ENCODE peak calls at places on chromosome 18, in six cellular contexts. One of them, this sample, is unnamed.
A peak's percentile ranks its signal among the peaks of the same experiment; 100 is the strongest.

GRCh38 chr18:56286775-56287174 is 351.6 kb downstream of the TXNL1 start:
- DNase-seq in HepG2: no peak
- DNase-seq in A549: no peak
- DNase-seq in endothelial cell of umbilical vein: peak; percentile 22
- DNase-seq in K562: no peak
- DNase-seq in GM12878: no peak
- DNase-seq in this sample: no peak

GRCh38 chr18:25099838-25100393 is 252.1 kb downstream of the ZNF521 start:
- DNase-seq in HepG2: no peak
- DNase-seq in K562: no peak
- DNase-seq in A549: no peak
- DNase-seq in GM12878: no peak
- DNase-seq in endothelial cell of umbilical vein: peak; percentile 63
- DNase-seq in this sample: no peak

GRCh38 chr18:74654637-74655036 is 57.0 kb downstream of the ZNF407 start:
- DNase-seq in HepG2: no peak
- DNase-seq in K562: no peak
- DNase-seq in A549: no peak
- DNase-seq in GM12878: no peak
- DNase-seq in endothelial cell of umbilical vein: peak; percentile 33
- DNase-seq in this sample: peak; percentile 12

GRCh38 chr18:10705786-10706185 is 180.0 kb downstream of the NAPG start:
- DNase-seq in GM12878: no peak
- DNase-seq in K562: no peak
- DNase-seq in endothelial cell of umbilical vein: no peak
- DNase-seq in A549: no peak
- DNase-seq in HepG2: peak; percentile 77
- DNase-seq in this sample: no peak

GRCh38 chr18:31579375-31579774 is 12.3 kb upstream of the TTR start:
- DNase-seq in A549: no peak
- DNase-seq in GM12878: no peak
- DNase-seq in HepG2: no peak
- DNase-seq in endothelial cell of umbilical vein: no peak
- DNase-seq in K562: no peak
- DNase-seq in this sample: no peak

GRCh38 chr18:57931038-57931437 is 113.0 kb upstream of the NEDD4L start:
- DNase-seq in K562: no peak
- DNase-seq in HepG2: no peak
- DNase-seq in endothelial cell of umbilical vein: no peak
- DNase-seq in GM12878: no peak
- DNase-seq in A549: no peak
- DNase-seq in this sample: no peak

GRCh38 chr18:23526516-23527063 is 23.3 kb downstream of the RMC1 start:
- DNase-seq in HepG2: no peak
- DNase-seq in K562: no peak
- DNase-seq in A549: no peak
- DNase-seq in GM12878: no peak
- DNase-seq in endothelial cell of umbilical vein: no peak
- DNase-seq in this sample: no peak

GRCh38 chr18:77014538-77014937 is 118.0 kb downstream of the MBP start:
- DNase-seq in K562: no peak
- DNase-seq in HepG2: no peak
- DNase-seq in endothelial cell of umbilical vein: no peak
- DNase-seq in GM12878: no peak
- DNase-seq in A549: no peak
- DNase-seq in this sample: no peak

GRCh38 chr18:48835745-48836191 is 115.0 kb downstream of the SMAD7 start:
- DNase-seq in HepG2: no peak
- DNase-seq in K562: no peak
- DNase-seq in A549: no peak
- DNase-seq in endothelial cell of umbilical vein: no peak
- DNase-seq in GM12878: no peak
- DNase-seq in this sample: no peak

GRCh38 chr18:63180971-63181376 is 138.6 kb downstream of the BCL2 start:
- DNase-seq in HepG2: no peak
- DNase-seq in GM12878: peak; percentile 94
- DNase-seq in K562: no peak
- DNase-seq in A549: no peak
- DNase-seq in endothelial cell of umbilical vein: no peak
- DNase-seq in this sample: no peak

GRCh38 chr18:57727952-57728807 is 74.9 kb downstream of the ATP8B1 start:
- DNase-seq in A549: no peak
- DNase-seq in GM12878: no peak
- DNase-seq in endothelial cell of umbilical vein: peak; percentile 96
- DNase-seq in K562: no peak
- DNase-seq in HepG2: no peak
- DNase-seq in this sample: peak; percentile 8

GRCh38 chr18:26956894-26957293 is 91.4 kb upstream of the AQP4 start:
- DNase-seq in K562: no peak
- DNase-seq in endothelial cell of umbilical vein: no peak
- DNase-seq in GM12878: no peak
- DNase-seq in A549: no peak
- DNase-seq in HepG2: no peak
- DNase-seq in this sample: no peak

GRCh38 chr18:31741096-31741735 is 19.5 kb downstream of the SLC25A52 start:
- DNase-seq in GM12878: peak; percentile 16
- DNase-seq in K562: peak; percentile 32
- DNase-seq in A549: no peak
- DNase-seq in endothelial cell of umbilical vein: peak; percentile 44
- DNase-seq in HepG2: peak; percentile 41
- DNase-seq in this sample: peak; percentile 63

GRCh38 chr18:11072632-11073031 is 76.7 kb downstream of the PIEZO2 start:
- DNase-seq in HepG2: no peak
- DNase-seq in GM12878: no peak
- DNase-seq in A549: no peak
- DNase-seq in K562: no peak
- DNase-seq in endothelial cell of umbilical vein: no peak
- DNase-seq in this sample: no peak

GRCh38 chr18:2882201-2882600 is 35.4 kb downstream of the EMILIN2 start:
- DNase-seq in K562: no peak
- DNase-seq in endothelial cell of umbilical vein: no peak
- DNase-seq in GM12878: no peak
- DNase-seq in A549: no peak
- DNase-seq in HepG2: no peak
- DNase-seq in this sample: no peak

GRCh38 chr18:57446322-57446721 is 11.1 kb downstream of the ONECUT2 start:
- DNase-seq in GM12878: no peak
- DNase-seq in HepG2: peak; percentile 31
- DNase-seq in A549: peak; percentile 49
- DNase-seq in endothelial cell of umbilical vein: no peak
- DNase-seq in K562: peak; percentile 22
- DNase-seq in this sample: peak; percentile 38

GRCh38 chr18:61797691-61798590 is 94.9 kb downstream of the RNF152 start:
- DNase-seq in K562: no peak
- DNase-seq in GM12878: no peak
- DNase-seq in HepG2: no peak
- DNase-seq in endothelial cell of umbilical vein: no peak
- DNase-seq in A549: no peak
- DNase-seq in this sample: no peak

GRCh38 chr18:63505566-63506335 is 29.0 kb downstream of the SERPINB5 start:
- DNase-seq in A549: peak; percentile 44
- DNase-seq in HepG2: peak; percentile 13
- DNase-seq in GM12878: no peak
- DNase-seq in K562: peak; percentile 43
- DNase-seq in endothelial cell of umbilical vein: peak; percentile 32
- DNase-seq in this sample: peak; percentile 53

GRCh38 chr18:68053290-68053689 is 536.8 kb upstream of the DSEL start:
- DNase-seq in GM12878: no peak
- DNase-seq in K562: no peak
- DNase-seq in endothelial cell of umbilical vein: no peak
- DNase-seq in HepG2: no peak
- DNase-seq in A549: no peak
- DNase-seq in this sample: no peak

GRCh38 chr18:68060871-68061270 is 544.4 kb upstream of the DSEL start:
- DNase-seq in endothelial cell of umbilical vein: no peak
- DNase-seq in HepG2: no peak
- DNase-seq in A549: no peak
- DNase-seq in GM12878: no peak
- DNase-seq in K562: no peak
- DNase-seq in this sample: no peak

GRCh38 chr18:68054669-68055068 is 538.1 kb upstream of the DSEL start:
- DNase-seq in K562: no peak
- DNase-seq in HepG2: no peak
- DNase-seq in GM12878: no peak
- DNase-seq in endothelial cell of umbilical vein: no peak
- DNase-seq in A549: no peak
- DNase-seq in this sample: no peak

GRCh38 chr18:68056936-68057335 is 540.4 kb upstream of the DSEL start:
- DNase-seq in HepG2: no peak
- DNase-seq in A549: no peak
- DNase-seq in K562: no peak
- DNase-seq in endothelial cell of umbilical vein: no peak
- DNase-seq in GM12878: no peak
- DNase-seq in this sample: no peak
- TF ChIP-seq MAX in HepG2: no peak
- TF ChIP-seq MAX in A549: no peak
- TF ChIP-seq MAX in K562: no peak
- TF ChIP-seq MAX in endothelial cell of umbilical vein: no peak
- TF ChIP-seq MAX in GM12878: no peak
- TF ChIP-seq MAX in this sample: no peak

GRCh38 chr18:58997811-58998337 is 133.2 kb downstream of the ZNF532 start:
- DNase-seq in HepG2: no peak
- DNase-seq in endothelial cell of umbilical vein: peak; percentile 73
- DNase-seq in GM12878: no peak
- DNase-seq in K562: no peak
- DNase-seq in A549: no peak
- DNase-seq in this sample: no peak

GRCh38 chr18:58998421-58999203 is 133.9 kb downstream of the ZNF532 start:
- DNase-seq in HepG2: no peak
- DNase-seq in A549: no peak
- DNase-seq in endothelial cell of umbilical vein: no peak
- DNase-seq in K562: no peak
- DNase-seq in GM12878: no peak
- DNase-seq in this sample: peak; percentile 29

GRCh38 chr18:58995663-58996062 is 131.0 kb downstream of the ZNF532 start:
- DNase-seq in endothelial cell of umbilical vein: no peak
- DNase-seq in HepG2: no peak
- DNase-seq in K562: no peak
- DNase-seq in A549: no peak
- DNase-seq in GM12878: no peak
- DNase-seq in this sample: no peak

GRCh38 chr18:58993260-58993659 is 128.6 kb downstream of the ZNF532 start:
- DNase-seq in endothelial cell of umbilical vein: peak; percentile 92
- DNase-seq in K562: no peak
- DNase-seq in A549: peak; percentile 49
- DNase-seq in GM12878: no peak
- DNase-seq in HepG2: no peak
- DNase-seq in this sample: no peak

DNA sequence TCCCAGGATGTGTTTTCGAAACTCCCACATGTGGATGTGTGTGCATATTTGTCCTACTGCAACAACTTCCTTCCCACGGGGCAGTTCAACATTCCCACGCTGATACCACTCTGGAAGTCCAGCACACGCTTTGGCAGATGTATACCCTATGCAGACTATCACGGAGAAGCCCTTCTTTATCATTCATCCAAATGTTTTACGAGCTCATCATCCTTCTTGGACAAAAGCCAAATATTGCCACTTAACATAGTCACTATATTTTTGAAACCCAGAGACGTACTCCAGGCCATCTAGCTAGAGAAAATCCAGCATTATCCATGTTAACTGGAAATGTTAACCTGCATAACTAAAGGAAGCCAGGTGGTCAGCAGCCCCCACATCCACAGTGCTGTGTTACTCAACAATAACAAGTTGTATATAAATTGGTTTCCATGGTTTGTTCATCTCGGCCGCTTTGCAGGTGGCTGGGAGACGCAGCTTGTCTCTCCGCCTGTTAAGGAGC is 131.5 kb downstream of the ZNF532 start:
- DNase-seq in A549: no peak
- DNase-seq in GM12878: no peak
- DNase-seq in endothelial cell of umbilical vein: peak; percentile 97
- DNase-seq in K562: no peak
- DNase-seq in HepG2: no peak
- DNase-seq in this sample: no peak
- TF ChIP-seq MYC in A549: no peak
- TF ChIP-seq MYC in GM12878: no peak
- TF ChIP-seq MYC in endothelial cell of umbilical vein: no peak
- TF ChIP-seq MYC in K562: no peak
- TF ChIP-seq MYC in HepG2: no peak
- TF ChIP-seq MYC in this sample: no peak

DNA sequence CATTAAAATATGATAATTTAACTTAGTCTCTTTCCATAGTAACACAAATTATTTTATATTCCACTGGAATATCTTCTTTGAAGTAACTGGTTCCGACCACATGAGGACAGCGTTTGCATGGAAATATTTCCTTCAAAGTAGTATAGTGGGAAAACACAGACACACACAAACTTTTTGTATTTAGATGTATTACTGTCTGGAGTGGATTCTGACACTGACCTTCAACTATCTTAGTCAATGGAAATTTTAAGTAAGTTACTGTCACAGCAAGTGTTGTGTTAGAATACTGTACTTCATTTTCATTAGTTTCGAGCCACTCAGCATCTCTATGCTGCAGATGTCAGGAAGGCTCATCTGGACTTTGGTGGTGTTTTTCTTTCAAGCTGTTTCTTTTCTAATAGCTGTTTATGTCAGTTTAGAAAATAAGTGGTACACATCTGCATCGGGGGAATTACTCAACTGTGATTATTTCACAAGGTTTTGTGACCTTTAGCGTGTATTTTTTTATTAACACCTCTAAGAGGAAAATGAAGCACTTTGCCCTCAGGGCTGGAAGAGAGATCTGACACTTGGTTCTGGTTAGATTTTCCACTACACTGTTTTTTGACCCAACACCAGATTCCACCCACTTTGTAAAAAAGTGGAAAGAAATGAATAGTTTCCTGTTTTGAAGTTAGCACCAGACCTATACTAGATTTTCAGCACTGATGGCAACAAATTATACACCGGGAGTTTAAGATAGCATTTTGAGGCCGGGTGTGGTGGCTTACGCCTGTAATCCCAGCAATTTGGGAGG is 18.9 kb upstream of the THOC1 start:
- DNase-seq in A549: no peak
- DNase-seq in endothelial cell of umbilical vein: peak; percentile 67
- DNase-seq in GM12878: no peak
- DNase-seq in K562: no peak
- DNase-seq in HepG2: peak; percentile 20
- DNase-seq in this sample: peak; percentile 33
- TF ChIP-seq POLR2A in A549: no peak
- TF ChIP-seq POLR2A in endothelial cell of umbilical vein: no peak
- TF ChIP-seq POLR2A in GM12878: no peak
- TF ChIP-seq POLR2A in K562: no peak
- TF ChIP-seq POLR2A in HepG2: no peak
- TF ChIP-seq POLR2A in this sample: no peak

DNA sequence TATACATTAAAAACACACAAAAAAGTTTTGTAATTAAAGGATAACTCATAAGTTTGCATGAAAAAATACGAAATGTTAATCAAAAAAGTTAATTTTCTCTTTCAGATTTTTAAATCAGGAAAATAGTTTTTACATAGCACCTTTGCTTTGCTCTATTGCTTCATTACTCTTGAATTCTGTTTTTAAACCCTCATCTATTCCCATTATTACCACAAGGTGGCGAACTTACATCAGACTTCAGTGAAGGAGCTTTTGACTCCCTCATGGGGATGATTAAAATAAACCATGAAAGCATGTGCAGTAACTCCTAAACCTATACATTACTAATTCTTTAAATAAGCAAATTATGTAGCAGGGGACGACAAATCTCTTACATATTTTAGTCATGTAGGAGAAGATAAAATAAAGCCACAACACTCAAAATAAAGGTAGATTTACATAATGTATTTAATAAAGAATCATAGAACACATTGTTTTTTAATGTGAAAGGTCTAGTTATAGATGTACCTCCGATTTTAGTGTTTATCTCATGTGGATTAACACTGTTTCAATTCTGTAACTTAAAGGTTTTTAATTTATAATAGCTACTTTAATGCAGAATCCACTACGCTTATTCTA is 105.2 kb downstream of the NETO1 start:
- DNase-seq in A549: peak; percentile 6
- DNase-seq in endothelial cell of umbilical vein: peak; percentile 36
- DNase-seq in K562: peak; percentile 23
- DNase-seq in GM12878: peak; percentile 12
- DNase-seq in HepG2: peak; percentile 62
- DNase-seq in this sample: peak; percentile 60
- TF ChIP-seq MAX in A549: no peak
- TF ChIP-seq MAX in endothelial cell of umbilical vein: no peak
- TF ChIP-seq MAX in K562: no peak
- TF ChIP-seq MAX in GM12878: no peak
- TF ChIP-seq MAX in HepG2: no peak
- TF ChIP-seq MAX in this sample: no peak